ENCODE peak calls at places on chromosomes 13 and 19, in eight cellular contexts. F is sciatic nerve, Y is NCI-H1105, D is suprapubic skin, P is uterus, O is RWPE1, A is AG04450, B is non-pigmented ciliary epithelial cell. S is an unnamed sample.

GRCh38 chr19:2070436-2070827 is 19.4 kb upstream of the MKNK2 start:
- DNase-seq in D (no peak), F (no peak), A (no peak), O (no peak), P (no peak), B (no peak), Y (no peak), S (no peak)

GRCh38 chr13:99724633-99725517 is 223.6 kb downstream of the TM9SF2 start:
- DNase-seq in F (no peak), A (no peak), B (no peak), O (no peak), P (no peak), Y (no peak), D (no peak), S (no peak)

GRCh38 chr19:461664-462551 is 1.1 kb upstream of the SHC2 start:
- DNase-seq in A (no peak), F (no peak), D (no peak), B (no peak), Y (peak; percentile 70), P (peak; percentile 29), O (peak; percentile 13), S (no peak)

GRCh38 chr19:1923319-1923718 is 17.7 kb upstream of the CSNK1G2 start:
- DNase-seq in D (no peak), O (no peak), A (no peak), Y (no peak), B (no peak), F (no peak), P (no peak), S (no peak)

GRCh38 chr13:75587679-75588078 is 38.1 kb downstream of the UCHL3 start:
- DNase-seq in O (no peak), D (no peak), B (no peak), F (no peak), A (no peak), P (no peak), Y (no peak), S (peak; percentile 30)

GRCh38 chr19:56099638-56100539 is 21.2 kb downstream of the ZNF787 start:
- DNase-seq in B (no peak), A (no peak), F (no peak), P (no peak), Y (no peak), D (no peak), O (no peak), S (no peak)

GRCh38 chr19:38425810-38426466 is at the start of gene RASGRP4:
- DNase-seq in B (no peak), F (no peak), A (no peak), D (no peak), Y (no peak), O (no peak), P (no peak), S (no peak)

GRCh38 chr13:98537740-98538139 is 39.2 kb downstream of the STK24 start:
- DNase-seq in Y (no peak), B (no peak), P (no peak), D (no peak), A (no peak), F (no peak), O (no peak), S (no peak)

GRCh38 chr13:99217461-99218101 is 16.9 kb downstream of the UBAC2 start:
- DNase-seq in B (no peak), P (no peak), A (no peak), F (no peak), O (no peak), D (no peak), Y (no peak), S (no peak)

GRCh38 chr19:38711726-38712153 is 32.5 kb downstream of the CAPN12 start:
- DNase-seq in A (peak; percentile 86), B (peak; percentile 81), O (no peak), F (no peak), P (no peak), Y (no peak), D (no peak), S (no peak)